ENCODE peak calls at places on chromosomes 5 and 9, in seven cellular contexts. I is keratinocyte, M is mesenchymal stem cell, K is cardiac muscle cell, P is body of pancreas, E is A549, V is DND-41. S is an unnamed sample. For H3K4me1, the result is how much of the 10 kb centered on the place peaks cover.

GRCh38 chr5:139925163-139925562 is 117.9 kb downstream of the NRG2 start:
- DNase-seq in I (no peak), M (no peak), K (no peak), P (no peak), E (no peak), V (no peak), S (no peak)

GRCh38 chr9:121300283-121301119 is 32.5 kb downstream of the GSN start:
- DNase-seq in I (no peak), M (no peak), K (no peak), P (no peak), E (no peak), V (no peak), S (no peak)

GRCh38 chr5:10264569-10264968 is 14.5 kb downstream of the CCT5 start:
- DNase-seq in I (no peak), M (peak), K (no peak), P (no peak), E (no peak), V (no peak), S (peak)

GRCh38 chr9:97906236-97906831 is 16.0 kb downstream of the TRMO start:
- DNase-seq in I (no peak), M (no peak), K (no peak), P (no peak), E (no peak), V (no peak), S (peak)

GRCh38 chr5:137414112-137414511 is 85.0 kb downstream of the SPOCK1 start:
- DNase-seq in I (no peak), M (no peak), K (peak), P (no peak), E (no peak), V (no peak), S (no peak)

GRCh38 chr5:115348175-115348574 is 51.7 kb upstream of the CCDC112 start:
- DNase-seq in I (no peak), M (no peak), K (no peak), P (no peak), E (no peak), V (no peak), S (no peak)

GRCh38 chr9:89810434-89810833 is 205.6 kb downstream of the GADD45G start:
- DNase-seq in I (no peak), M (peak), K (no peak), P (no peak), E (no peak), V (no peak), S (no peak)

GRCh38 chr5:94779684-94780083 is 161.2 kb downstream of the SLF1 start:
- DNase-seq in I (no peak), M (no peak), K (no peak), P (no peak), E (no peak), V (no peak), S (no peak)

GRCh38 chr5:6545770-6546690 is 86.8 kb downstream of the NSUN2 start:
- DNase-seq in I (no peak), M (no peak), K (no peak), P (no peak), E (no peak), V (no peak), S (peak)

GRCh38 chr9:129208191-129209091 is 30.4 kb upstream of the IER5L start:
- DNase-seq in I (peak), M (no peak), K (peak), P (no peak), E (no peak), V (peak), S (no peak)

GRCh38 chr5:15131909-15132308 is 260.3 kb upstream of the ANKH start:
- DNase-seq in I (no peak), M (no peak), K (no peak), P (no peak), E (no peak), V (no peak), S (no peak)

GRCh38 chr5:1124181-1125029 is 12.5 kb upstream of the SLC12A7 start:
- DNase-seq in I (no peak), M (no peak), K (no peak), P (no peak), E (no peak), V (no peak), S (no peak)

GRCh38 chr9:32487981-32488380 is 38.0 kb downstream of the RIGI start:
- DNase-seq in I (no peak), M (no peak), K (no peak), P (no peak), E (no peak), V (no peak), S (no peak)

GRCh38 chr5:96610747-96611146 is 51.4 kb upstream of the CAST start:
- DNase-seq in I (no peak), M (no peak), K (no peak), P (no peak), E (no peak), V (no peak), S (no peak)

GRCh38 chr5:138641547-138642298 is 66.5 kb upstream of the HSPA9 start:
- DNase-seq in I (no peak), M (peak), K (peak), P (peak), E (peak), V (peak), S (peak)

GRCh38 chr5:136309932-136310598 is 55.3 kb downstream of the TRPC7 start:
- DNase-seq in I (no peak), M (no peak), K (no peak), P (no peak), E (no peak), V (no peak), S (no peak)

GRCh38 chr5:16296946-16297345 is 117.4 kb upstream of the MARCHF11 start:
- DNase-seq in I (no peak), M (no peak), K (no peak), P (no peak), E (no peak), V (no peak), S (no peak)

GRCh38 chr9:108939975-108940374 is 5.8 kb downstream of the ABITRAM start:
- DNase-seq in I (no peak), M (no peak), K (no peak), P (no peak), E (no peak), V (no peak), S (no peak)

GRCh38 chr5:57117601-57118000 is 56.3 kb upstream of the GPBP1 start:
- DNase-seq in I (no peak), M (no peak), K (no peak), P (no peak), E (no peak), V (peak), S (no peak)

GRCh38 chr9:32264171-32264862 is 120.1 kb upstream of the ACO1 start:
- DNase-seq in I (no peak), M (no peak), K (peak), P (no peak), E (no peak), V (no peak), S (peak)

GRCh38 chr5:138503487-138504270 is 38.4 kb downstream of the EGR1 start:
- DNase-seq in I (no peak), M (peak), K (peak), P (peak), E (peak), V (peak), S (peak)

GRCh38 chr5:181052526-181052927 is 12.5 kb downstream of the BTNL9 start:
- DNase-seq in I (no peak), M (no peak), K (no peak), P (peak), E (no peak), V (no peak), S (peak)

GRCh38 chr9:95336281-95336680 is 18.8 kb upstream of the FANCC start:
- DNase-seq in I (no peak), M (no peak), K (peak), P (peak), E (no peak), V (no peak), S (peak)

GRCh38 chr5:62720036-62720441 is 141.4 kb downstream of the LRRC70 start:
- DNase-seq in I (no peak), M (no peak), K (peak), P (peak), E (peak), V (peak), S (peak)

GRCh38 chr5:94245608-94246007 is 372.8 kb downstream of the KIAA0825 start:
- DNase-seq in I (no peak), M (peak), K (no peak), P (no peak), E (no peak), V (no peak), S (peak)

GRCh38 chr5:73199671-73200070 is 26.7 kb downstream of the TMEM174 start:
- DNase-seq in I (no peak), M (no peak), K (no peak), P (no peak), E (no peak), V (no peak), S (no peak)

GRCh38 chr9:38371495-38371894 is 21.0 kb upstream of the ALDH1B1 start:
- DNase-seq in I (no peak), M (no peak), K (peak), P (peak), E (peak), V (peak), S (peak)

GRCh38 chr5:172768098-172768572 is 2.9 kb downstream of the DUSP1 start:
- DNase-seq in I (no peak), M (no peak), K (no peak), P (no peak), E (no peak), V (no peak), S (no peak)

GRCh38 chr5:172768573-172769323 is 2.2 kb downstream of the DUSP1 start:
- DNase-seq in I (no peak), M (peak), K (no peak), P (peak), E (no peak), V (no peak), S (peak)

GRCh38 chr5:172770374-172770674 is 671 bp downstream of the DUSP1 start:
- DNase-seq in I (no peak), M (no peak), K (no peak), P (no peak), E (no peak), V (peak), S (no peak)

GRCh38 chr5:172769598-172770373 is 1.2 kb downstream of the DUSP1 start:
- DNase-seq in I (no peak), M (peak), K (peak), P (peak), E (no peak), V (no peak), S (peak)

DNA sequence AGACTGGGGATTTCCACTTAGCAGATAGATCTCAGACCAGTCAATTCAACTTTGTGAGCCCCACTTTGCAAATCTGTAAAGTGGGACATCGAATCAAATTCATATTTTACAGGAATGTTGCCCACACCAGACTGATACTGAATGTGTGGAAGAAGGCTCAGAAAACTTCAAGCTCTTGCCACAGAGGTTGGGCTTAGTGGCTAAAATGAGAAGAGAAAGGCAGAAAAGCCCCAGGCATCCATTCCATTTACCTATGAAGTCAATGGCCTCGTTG is 1.7 kb downstream of the DUSP1 start:
- DNase-seq in I (no peak), M (no peak), K (no peak), P (no peak), E (no peak), V (no peak), S (no peak)
- H3K4me1 ChIP-seq in I (half or more), M (under half), K (under half), P (half or more), E (under half), V (half or more), S (under half)

GRCh38 chr5:113219695-113220094 is 215.1 kb downstream of the TSSK1B start:
- DNase-seq in I (no peak), M (no peak), K (no peak), P (no peak), E (no peak), V (no peak), S (no peak)

GRCh38 chr5:113218906-113219517 is 215.8 kb downstream of the TSSK1B start:
- DNase-seq in I (no peak), M (no peak), K (no peak), P (no peak), E (no peak), V (no peak), S (no peak)

GRCh38 chr5:113217619-113218184 is 217.1 kb downstream of the TSSK1B start:
- DNase-seq in I (no peak), M (peak), K (no peak), P (no peak), E (no peak), V (no peak), S (no peak)

GRCh38 chr5:113216545-113216944 is 218.2 kb downstream of the TSSK1B start:
- DNase-seq in I (no peak), M (no peak), K (no peak), P (no peak), E (no peak), V (no peak), S (no peak)

GRCh38 chr5:113218200-113218599 is 216.6 kb downstream of the TSSK1B start:
- DNase-seq in I (no peak), M (no peak), K (peak), P (no peak), E (no peak), V (no peak), S (no peak)
- H3K4me1 ChIP-seq in I (under half), M (under half), K (half or more), P (under half), E (under half), V (under half), S (under half)

DNA sequence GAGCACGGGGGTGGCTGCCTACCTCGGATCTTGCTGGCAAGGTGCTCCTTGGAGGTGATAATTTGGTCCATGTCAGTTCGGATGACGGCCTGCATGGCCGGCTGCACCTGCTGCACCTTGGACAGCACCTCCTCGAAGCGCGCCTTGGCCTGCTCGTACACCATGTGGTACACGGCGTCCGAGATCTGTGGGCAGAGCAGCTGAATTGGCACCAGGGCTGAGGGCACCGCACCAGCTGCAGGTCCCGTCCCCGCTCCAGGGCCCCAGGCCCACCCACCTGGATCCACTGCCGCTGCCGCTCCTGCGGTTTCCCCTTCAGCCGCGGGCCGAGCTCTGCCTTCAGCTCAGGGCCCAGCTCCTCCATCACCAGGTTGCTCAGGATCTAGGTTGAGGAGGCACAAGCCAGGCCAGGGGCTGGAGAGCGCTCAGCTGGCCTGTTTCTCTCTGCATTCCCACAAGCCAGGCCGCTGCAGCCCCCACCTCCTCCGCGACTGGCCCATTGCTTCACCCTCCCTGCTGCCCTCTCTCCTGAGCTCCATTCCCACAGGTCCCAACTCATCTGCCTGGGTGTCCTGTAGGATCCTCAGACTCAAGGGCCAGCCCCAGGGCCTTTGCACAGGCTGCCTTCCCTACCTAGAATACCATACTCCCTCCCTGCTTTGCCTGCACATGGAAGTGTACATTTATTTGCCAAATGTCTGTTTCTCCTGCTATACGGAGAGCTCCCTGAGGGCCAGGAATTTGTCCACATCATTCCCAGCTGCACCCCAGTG is 65.7 kb downstream of the LRSAM1 start:
- DNase-seq in I (no peak), M (no peak), K (no peak), P (no peak), E (no peak), V (no peak), S (no peak)
- H3K4me1 ChIP-seq in I (under half), M (under half), K (under half), P (under half), E (under half), V (under half), S (under half)

GRCh38 chr5:158079097-158079496 is 220.2 kb upstream of the CLINT1 start:
- DNase-seq in I (no peak), M (no peak), K (no peak), P (no peak), E (no peak), V (no peak), S (no peak)

GRCh38 chr5:158084292-158084691 is 225.3 kb upstream of the CLINT1 start:
- DNase-seq in I (no peak), M (no peak), K (no peak), P (no peak), E (no peak), V (no peak), S (peak)

GRCh38 chr5:158082696-158083287 is 223.8 kb upstream of the CLINT1 start:
- DNase-seq in I (no peak), M (no peak), K (no peak), P (no peak), E (no peak), V (no peak), S (no peak)

GRCh38 chr5:158074992-158075769 is 216.2 kb upstream of the CLINT1 start:
- DNase-seq in I (no peak), M (peak), K (peak), P (peak), E (peak), V (peak), S (peak)

GRCh38 chr5:158080112-158080511 is 221.2 kb upstream of the CLINT1 start:
- DNase-seq in I (no peak), M (no peak), K (no peak), P (no peak), E (no peak), V (no peak), S (no peak)
- H3K4me1 ChIP-seq in I (under half), M (under half), K (under half), P (under half), E (under half), V (under half), S (under half)

GRCh38 chr9:131258186-131258585 is 18.1 kb downstream of the FAM78A start:
- DNase-seq in I (no peak), M (no peak), K (no peak), P (no peak), E (no peak), V (no peak), S (peak)
- H3K4me1 ChIP-seq in I (under half), M (under half), K (under half), P (under half), E (under half), V (half or more), S (under half)

GRCh38 chr5:149445343-149445738 is 66.2 kb upstream of the IL17B start:
- DNase-seq in I (no peak), M (no peak), K (peak), P (no peak), E (no peak), V (no peak), S (no peak)
- H3K4me1 ChIP-seq in I (under half), M (under half), K (under half), P (under half), E (under half), V (under half), S (under half)